ENCODE peak calls at places on chromosomes 13 and 19, in ten cellular contexts. T, V, X, A, I, Z, J, M, S and B are unnamed samples.

GRCh38 chr13:23799945-23800344 is 89.3 kb downstream of the MIPEP start:
- DNase-seq in I (no peak), M (no peak), X (peak; percentile 38), J (no peak), S (no peak), Z (no peak), A (no peak), T (no peak), V (no peak), B (no peak)

GRCh38 chr19:5292843-5293606 is 47.6 kb downstream of the PTPRS start:
- DNase-seq in M (peak; percentile 55), J (peak; percentile 70), I (peak; percentile 50), S (peak; percentile 75), X (peak; percentile 65), A (peak; percentile 66), T (no peak), V (peak; percentile 88), Z (peak; percentile 96), B (peak; percentile 17)

GRCh38 chr19:46288896-46289588 is 7.8 kb upstream of the HIF3A start:
- DNase-seq in M (no peak), T (no peak), I (peak; percentile 57), A (no peak), X (peak; percentile 82), V (peak; percentile 59), Z (no peak), S (no peak), J (no peak), B (no peak)

GRCh38 chr19:1229837-1230584 is 7.8 kb downstream of the CBARP start:
- DNase-seq in S (no peak), I (no peak), X (no peak), M (no peak), T (no peak), J (no peak), Z (no peak), A (no peak), V (no peak), B (no peak)

GRCh38 chr19:21691656-21692055 is 75.7 kb downstream of the ZNF100 start:
- DNase-seq in M (no peak), Z (no peak), I (peak; percentile 15), J (no peak), V (no peak), T (no peak), A (no peak), X (no peak), S (no peak), B (no peak)

GRCh38 chr19:45789035-45789786 is 3.4 kb downstream of the DMWD start:
- DNase-seq in I (peak; percentile 33), M (no peak), S (no peak), Z (no peak), V (no peak), X (no peak), A (no peak), J (no peak), T (no peak), B (no peak)

GRCh38 chr19:5150331-5150901 is 181.5 kb downstream of the KDM4B start:
- DNase-seq in T (no peak), S (no peak), M (no peak), X (no peak), A (peak; percentile 10), V (no peak), I (no peak), Z (no peak), J (no peak), B (peak; percentile 1)

GRCh38 chr19:1417681-1418493 is 10.5 kb downstream of the DAZAP1 start:
- DNase-seq in A (no peak), T (no peak), I (no peak), Z (no peak), X (no peak), V (peak; percentile 60), S (no peak), M (no peak), J (no peak), B (no peak)

GRCh38 chr19:8571006-8571411 is 6.2 kb downstream of the MYO1F start:
- DNase-seq in Z (no peak), X (peak; percentile 68), V (peak; percentile 75), S (peak; percentile 6), A (no peak), J (no peak), M (no peak), T (peak; percentile 43), I (peak; percentile 29), B (no peak)

GRCh38 chr13:110137677-110138008 is 169.3 kb downstream of the COL4A1 start:
- DNase-seq in V (peak; percentile 78), M (peak; percentile 25), Z (peak; percentile 43), J (peak; percentile 67), A (peak; percentile 45), I (peak; percentile 71), S (peak; percentile 68), T (no peak), X (no peak), B (no peak)

GRCh38 chr13:31377946-31378345 is 178.2 kb downstream of the B3GLCT start:
- DNase-seq in V (no peak), T (no peak), M (no peak), X (no peak), S (no peak), J (no peak), A (no peak), I (no peak), Z (no peak), B (no peak)

GRCh38 chr19:51761696-51762095 is 716 bp downstream of the FPR2 start:
- DNase-seq in V (no peak), X (no peak), T (no peak), A (no peak), J (no peak), S (no peak), Z (no peak), M (no peak), I (no peak), B (no peak)

GRCh38 chr13:100096526-100096925 is 7.6 kb downstream of the PCCA start:
- DNase-seq in Z (no peak), T (no peak), J (no peak), M (no peak), V (no peak), X (no peak), I (no peak), A (no peak), S (no peak), B (no peak)

GRCh38 chr19:16836115-16836905 is 7.1 kb downstream of the SIN3B start:
- DNase-seq in J (no peak), A (no peak), Z (peak; percentile 19), X (peak; percentile 39), T (no peak), V (peak; percentile 65), S (no peak), M (peak; percentile 48), I (no peak), B (no peak)

GRCh38 chr13:27242642-27243185 is 8.6 kb upstream of the RPL21 start:
- DNase-seq in T (no peak), A (no peak), V (no peak), X (no peak), J (no peak), M (no peak), S (no peak), Z (no peak), I (no peak), B (no peak)

GRCh38 chr13:112703935-112704633 is 14.2 kb downstream of the ATP11A start:
- DNase-seq in X (no peak), S (no peak), J (no peak), V (no peak), T (no peak), M (no peak), Z (no peak), I (peak; percentile 3), A (peak; percentile 7), B (no peak)

DNA sequence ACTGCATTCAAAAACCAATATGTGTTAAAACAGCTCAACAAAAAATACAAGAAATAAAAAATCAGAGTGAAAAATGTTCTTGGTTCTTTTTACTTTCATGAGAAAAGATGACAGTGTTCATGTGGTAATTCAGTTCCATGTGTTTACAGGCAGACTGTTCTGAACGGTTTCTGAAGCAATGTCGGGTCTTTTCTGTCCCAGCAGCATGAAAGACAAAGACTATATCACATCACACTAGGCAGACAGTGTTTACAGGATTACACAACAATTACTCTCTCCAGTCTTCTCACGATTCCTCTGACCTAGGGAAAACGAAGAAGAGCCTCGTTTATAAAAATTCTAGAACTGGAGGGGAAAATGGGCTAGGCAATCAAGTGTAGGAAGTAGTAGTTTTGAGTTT is 83.4 kb downstream of the UBL3 start:
- DNase-seq in X (peak; percentile 48), I (no peak), Z (no peak), J (no peak), M (no peak), T (no peak), V (no peak), S (no peak), A (no peak), B (no peak)
- H3K27ac ChIP-seq in X (no peak overlapping the region), I (no peak overlapping the region), Z (no peak overlapping the region), J (no peak overlapping the region), M (peak overlapping the region; percentile 43), T (no peak overlapping the region), V (no peak overlapping the region), S (peak overlapping the region; percentile 1), A (no peak overlapping the region), B (no peak overlapping the region)

DNA sequence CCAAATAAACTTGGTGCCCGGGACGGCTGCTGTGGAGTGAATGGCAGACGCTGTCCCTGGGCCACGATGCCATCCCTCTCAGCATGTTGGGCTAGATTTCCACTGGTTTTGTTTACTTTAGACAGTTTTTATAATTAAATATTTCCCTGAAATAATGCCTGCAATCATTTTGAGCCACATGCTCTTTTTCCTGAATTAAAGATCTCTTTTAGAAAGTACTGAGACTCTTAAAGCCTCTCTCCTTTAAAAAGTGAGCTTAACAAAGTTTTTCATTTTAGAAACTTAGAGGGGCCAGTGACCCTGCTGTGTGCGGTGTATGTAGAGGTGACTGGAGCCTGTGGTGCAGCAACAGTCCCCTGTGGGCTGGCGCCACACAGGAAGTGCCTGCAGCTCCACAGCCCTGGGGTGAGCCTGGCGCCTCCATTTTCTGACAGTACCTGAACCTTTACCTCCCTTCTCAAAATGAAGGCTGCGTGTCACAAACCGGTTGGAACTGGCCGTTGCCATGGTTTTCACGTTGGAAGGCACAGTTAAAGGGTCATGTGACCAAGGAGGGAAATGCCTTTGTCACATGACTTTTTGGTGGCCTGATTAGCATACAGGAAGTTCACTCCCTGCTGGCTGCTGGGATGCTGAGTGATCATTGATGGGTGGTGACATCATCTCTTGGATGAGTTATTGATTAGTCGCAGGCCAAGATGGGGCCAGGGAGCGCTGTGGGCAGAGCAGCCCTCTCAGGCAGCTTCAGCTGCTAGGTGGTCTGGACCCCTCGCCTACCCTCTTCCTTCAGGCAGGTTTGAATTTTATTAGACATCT is 26.3 kb downstream of the TSSK6 start:
- DNase-seq in J (peak; percentile 89), T (peak; percentile 88), I (peak; percentile 87), X (peak; percentile 96), A (peak; percentile 70), V (peak; percentile 91), S (peak; percentile 83), M (peak; percentile 84), Z (peak; percentile 82), B (peak; percentile 77)
- H3K4me1 ChIP-seq in J (peaks cover 55% of the 10 kb centered on the region), T (peaks cover 39% of the 10 kb centered on the region), I (peaks cover 66% of the 10 kb centered on the region), X (peaks cover 38% of the 10 kb centered on the region), A (peaks cover 55% of the 10 kb centered on the region), V (peaks cover 17% of the 10 kb centered on the region), S (peaks cover 27% of the 10 kb centered on the region), M (no peaks in the 10 kb centered on the region), Z (peaks cover 21% of the 10 kb centered on the region), B (peaks cover 23% of the 10 kb centered on the region)

GRCh38 chr19:38081547-38082255 is 142.3 kb downstream of the DPF1 start:
- DNase-seq in T (no peak), V (no peak), M (no peak), S (no peak), A (no peak), X (no peak), I (no peak), Z (no peak), J (no peak), B (no peak)
- H3K27ac ChIP-seq in T (no peak overlapping the region), V (no peak overlapping the region), M (no peak overlapping the region), S (no peak overlapping the region), A (no peak overlapping the region), X (no peak overlapping the region), I (no peak overlapping the region), Z (no peak overlapping the region), J (no peak overlapping the region), B (no peak overlapping the region)

GRCh38 chr13:79457390-79457789 is 23.6 kb upstream of the NDFIP2 start:
- DNase-seq in T (no peak), S (no peak), A (no peak), I (no peak), J (no peak), Z (no peak), X (no peak), V (no peak), M (no peak), B (no peak)
- H3K4me1 ChIP-seq in T (peaks cover 9% of the 10 kb centered on the region), S (no peaks in the 10 kb centered on the region), A (no peaks in the 10 kb centered on the region), I (no peaks in the 10 kb centered on the region), J (no peaks in the 10 kb centered on the region), Z (no peaks in the 10 kb centered on the region), X (no peaks in the 10 kb centered on the region), V (no peaks in the 10 kb centered on the region), M (no peaks in the 10 kb centered on the region), B (no peaks in the 10 kb centered on the region)